ENCODE peak calls at places on chromosome 19, in five cellular contexts. Y is thyroid gland, S is IMR-90, U is prostate gland, W is brain microvascular endothelial cell. A is an unnamed sample.

GRCh38 chr19:18357442-18358264 is 17.3 kb downstream of the PGPEP1 start:
- DNase-seq in U (no peak), Y (no peak), S (no peak), W (no peak), A (no peak)

GRCh38 chr19:22332924-22333323 is 46.7 kb downstream of the ZNF729 start:
- DNase-seq in W (peak), U (no peak), S (no peak), Y (no peak), A (no peak)

GRCh38 chr19:56170261-56170660 is 5.5 kb upstream of the GALP start:
- DNase-seq in W (peak), S (peak), U (no peak), Y (peak), A (peak)

GRCh38 chr19:33797821-33798633 is 1.4 kb downstream of the KCTD15 start:
- DNase-seq in S (peak), Y (peak), U (no peak), W (no peak), A (no peak)

GRCh38 chr19:7575426-7576040 is 20.1 kb upstream of the CAMSAP3 start:
- DNase-seq in S (no peak), W (peak), Y (no peak), U (no peak), A (peak)

GRCh38 chr19:14342809-14343208 is 38.4 kb upstream of the ADGRE5 start:
- DNase-seq in W (no peak), Y (no peak), S (no peak), U (no peak), A (no peak)

GRCh38 chr19:19606021-19606420 is 12.5 kb downstream of the PBX4 start:
- DNase-seq in Y (peak), W (no peak), U (no peak), S (peak), A (peak)

GRCh38 chr19:16628984-16629691 is 1.1 kb upstream of the MED26 start:
- DNase-seq in U (no peak), S (peak), W (peak), Y (no peak), A (no peak)

GRCh38 chr19:57566396-57567256 is 7.0 kb upstream of the ZNF550 start:
- DNase-seq in U (no peak), Y (peak), S (peak), W (no peak), A (no peak)

GRCh38 chr19:2048104-2048958 is 2.7 kb downstream of the MKNK2 start:
- DNase-seq in U (no peak), W (no peak), Y (no peak), S (no peak), A (no peak)
- H3K4me3 ChIP-seq in U (peak), W (no peak), Y (no peak), S (no peak), A (no peak)

DNA sequence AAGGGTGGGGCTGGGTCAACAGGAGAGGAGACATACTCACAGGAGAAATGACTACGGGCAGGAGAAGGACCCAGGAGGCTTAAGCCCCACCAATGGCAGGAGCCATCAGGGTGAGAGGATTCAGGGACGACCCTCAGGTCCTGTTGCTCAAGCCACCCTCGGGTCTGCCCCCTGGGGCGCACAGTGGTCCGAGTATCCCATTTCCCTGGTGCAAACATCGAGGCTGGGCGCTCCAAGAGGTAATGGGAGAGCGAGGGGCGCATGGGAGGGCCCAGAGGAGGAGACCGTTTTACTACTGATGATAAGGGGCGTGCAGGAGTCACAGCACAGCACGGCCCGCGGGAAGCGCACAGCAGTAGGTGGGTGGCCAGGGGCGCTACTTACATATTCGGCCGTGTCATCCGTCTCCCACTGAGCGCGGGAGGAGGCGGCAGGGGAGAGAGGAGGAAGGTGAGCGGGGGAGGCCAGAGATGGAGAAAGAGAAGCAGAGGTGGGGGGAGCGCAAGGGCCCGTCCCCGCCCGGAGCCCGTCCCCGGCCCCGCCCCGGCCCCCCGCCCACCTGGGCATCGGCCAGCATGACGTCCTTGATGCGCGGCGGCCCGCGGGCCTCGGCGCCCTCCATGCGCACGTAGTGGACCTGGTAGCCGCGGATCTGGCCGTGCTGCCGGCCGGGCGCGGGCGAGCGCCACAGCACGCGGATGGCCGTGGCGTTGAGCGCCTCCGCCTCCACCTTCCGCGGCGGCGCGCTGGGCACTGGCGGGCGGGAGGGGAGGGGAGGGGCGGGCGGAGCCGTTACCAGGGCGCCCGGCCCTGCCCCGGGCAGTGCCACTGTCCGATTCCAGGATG is 111.5 kb downstream of the PTPRS start:
- DNase-seq in W (no peak), S (no peak), U (peak), Y (peak), A (peak)
- H3K4me3 ChIP-seq in W (no peak), S (no peak), U (peak), Y (no peak), A (no peak)

GRCh38 chr19:35557539-35558399 is 5.7 kb downstream of the ATP4A start:
- DNase-seq in Y (peak), W (peak), S (peak), U (peak), A (no peak)

GRCh38 chr19:35559281-35559659 is 4.2 kb downstream of the ATP4A start:
- DNase-seq in U (no peak), S (no peak), Y (no peak), W (no peak), A (no peak)

GRCh38 chr19:35559781-35560180 is 3.7 kb downstream of the ATP4A start:
- DNase-seq in S (no peak), Y (no peak), U (no peak), W (no peak), A (no peak)

GRCh38 chr19:35560271-35560670 is 3.2 kb downstream of the ATP4A start:
- DNase-seq in S (no peak), Y (no peak), W (no peak), U (no peak), A (no peak)

GRCh38 chr19:35558400-35559280 is 4.8 kb downstream of the ATP4A start:
- DNase-seq in U (no peak), S (no peak), Y (no peak), W (no peak), A (no peak)
- H3K4me3 ChIP-seq in U (peak), S (no peak), Y (no peak), W (peak), A (no peak)

GRCh38 chr19:35122687-35123551 is 7.3 kb downstream of the FXYD3 start:
- DNase-seq in Y (no peak), U (no peak), S (no peak), W (no peak), A (peak)

GRCh38 chr19:35124098-35125060 is 8.8 kb downstream of the FXYD3 start:
- DNase-seq in U (peak), Y (peak), S (peak), W (peak), A (peak)

GRCh38 chr19:35125270-35125717 is 9.6 kb downstream of the LGI4 start:
- DNase-seq in S (no peak), U (no peak), W (no peak), Y (no peak), A (no peak)

GRCh38 chr19:35125746-35126623 is 8.9 kb downstream of the LGI4 start:
- DNase-seq in U (no peak), S (no peak), Y (no peak), W (no peak), A (peak)

GRCh38 chr19:35123573-35123972 is 8.0 kb downstream of the FXYD3 start:
- DNase-seq in Y (no peak), U (peak), W (no peak), S (no peak), A (peak)
- H3K4me3 ChIP-seq in Y (no peak), U (no peak), W (no peak), S (no peak), A (peak)

GRCh38 chr19:3365093-3365446 is 1.3 kb upstream of the NFIC start:
- DNase-seq in W (no peak), S (no peak), Y (no peak), U (no peak), A (no peak)
- H3K4me3 ChIP-seq in W (no peak), S (no peak), Y (no peak), U (no peak), A (no peak)